ENCODE peak calls at places on chromosome 1, in four cellular contexts. One of them, this sample, is unnamed.

GRCh38 chr1:60133848-60134247 is 60.3 kb upstream of the C1orf87 start:
- DNase-seq in kidney epithelial cell: peak
- DNase-seq in fibroblast of villous mesenchyme: peak
- DNase-seq in choroid plexus epithelial cell: peak
- DNase-seq in this sample: peak

GRCh38 chr1:222325506-222325905 is 222.4 kb downstream of the HHIPL2 start:
- DNase-seq in kidney epithelial cell: no peak
- DNase-seq in fibroblast of villous mesenchyme: no peak
- DNase-seq in choroid plexus epithelial cell: no peak
- DNase-seq in this sample: no peak

GRCh38 chr1:53316058-53316741 is 11.7 kb downstream of the LRP8 start:
- DNase-seq in kidney epithelial cell: no peak
- DNase-seq in fibroblast of villous mesenchyme: peak
- DNase-seq in choroid plexus epithelial cell: peak
- DNase-seq in this sample: no peak

GRCh38 chr1:91749690-91750335 is 136.1 kb downstream of the TGFBR3 start:
- DNase-seq in kidney epithelial cell: no peak
- DNase-seq in fibroblast of villous mesenchyme: no peak
- DNase-seq in choroid plexus epithelial cell: no peak
- DNase-seq in this sample: no peak

GRCh38 chr1:209808059-209808494 is 2.1 kb upstream of the IRF6 start:
- DNase-seq in kidney epithelial cell: peak
- DNase-seq in fibroblast of villous mesenchyme: peak
- DNase-seq in choroid plexus epithelial cell: peak
- DNase-seq in this sample: peak

GRCh38 chr1:197862221-197862620 is 40.2 kb upstream of the C1orf53 start:
- DNase-seq in kidney epithelial cell: no peak
- DNase-seq in fibroblast of villous mesenchyme: peak
- DNase-seq in choroid plexus epithelial cell: no peak
- DNase-seq in this sample: no peak

GRCh38 chr1:186187601-186188000 is 187.5 kb downstream of the TPR start:
- DNase-seq in kidney epithelial cell: peak
- DNase-seq in fibroblast of villous mesenchyme: no peak
- DNase-seq in choroid plexus epithelial cell: no peak
- DNase-seq in this sample: no peak

GRCh38 chr1:204466416-204467405 is 27.9 kb downstream of the PIK3C2B start:
- DNase-seq in kidney epithelial cell: no peak
- DNase-seq in fibroblast of villous mesenchyme: no peak
- DNase-seq in choroid plexus epithelial cell: no peak
- DNase-seq in this sample: no peak

GRCh38 chr1:29171089-29171488 is 10.6 kb downstream of the SRSF4 start:
- DNase-seq in kidney epithelial cell: no peak
- DNase-seq in fibroblast of villous mesenchyme: peak
- DNase-seq in choroid plexus epithelial cell: peak
- DNase-seq in this sample: peak

GRCh38 chr1:72282271-72282656 is at the start of gene NEGR1:
- DNase-seq in kidney epithelial cell: no peak
- DNase-seq in fibroblast of villous mesenchyme: peak
- DNase-seq in choroid plexus epithelial cell: peak
- DNase-seq in this sample: peak

GRCh38 chr1:72281637-72282270 is 585 bp downstream of the NEGR1 start:
- DNase-seq in kidney epithelial cell: no peak
- DNase-seq in fibroblast of villous mesenchyme: peak
- DNase-seq in choroid plexus epithelial cell: peak
- DNase-seq in this sample: peak

GRCh38 chr1:72284084-72284397 is 1.7 kb upstream of the NEGR1 start:
- DNase-seq in kidney epithelial cell: no peak
- DNase-seq in fibroblast of villous mesenchyme: no peak
- DNase-seq in choroid plexus epithelial cell: no peak
- DNase-seq in this sample: peak

GRCh38 chr1:72283204-72284083 is 1.1 kb upstream of the NEGR1 start:
- DNase-seq in kidney epithelial cell: no peak
- DNase-seq in fibroblast of villous mesenchyme: peak
- DNase-seq in choroid plexus epithelial cell: peak
- DNase-seq in this sample: peak

GRCh38 chr1:72282690-72283203 is 408 bp upstream of the NEGR1 start:
- DNase-seq in kidney epithelial cell: peak
- DNase-seq in fibroblast of villous mesenchyme: peak
- DNase-seq in choroid plexus epithelial cell: peak
- DNase-seq in this sample: peak
- TF ChIP-seq CTCF in kidney epithelial cell: no peak
- TF ChIP-seq CTCF in fibroblast of villous mesenchyme: peak
- TF ChIP-seq CTCF in choroid plexus epithelial cell: peak
- TF ChIP-seq CTCF in this sample: no peak

GRCh38 chr1:169053196-169053595 is 53.3 kb upstream of the ATP1B1 start:
- DNase-seq in kidney epithelial cell: no peak
- DNase-seq in fibroblast of villous mesenchyme: no peak
- DNase-seq in choroid plexus epithelial cell: no peak
- DNase-seq in this sample: no peak
- TF ChIP-seq CTCF in kidney epithelial cell: no peak
- TF ChIP-seq CTCF in fibroblast of villous mesenchyme: no peak
- TF ChIP-seq CTCF in choroid plexus epithelial cell: no peak
- TF ChIP-seq CTCF in this sample: no peak

DNA sequence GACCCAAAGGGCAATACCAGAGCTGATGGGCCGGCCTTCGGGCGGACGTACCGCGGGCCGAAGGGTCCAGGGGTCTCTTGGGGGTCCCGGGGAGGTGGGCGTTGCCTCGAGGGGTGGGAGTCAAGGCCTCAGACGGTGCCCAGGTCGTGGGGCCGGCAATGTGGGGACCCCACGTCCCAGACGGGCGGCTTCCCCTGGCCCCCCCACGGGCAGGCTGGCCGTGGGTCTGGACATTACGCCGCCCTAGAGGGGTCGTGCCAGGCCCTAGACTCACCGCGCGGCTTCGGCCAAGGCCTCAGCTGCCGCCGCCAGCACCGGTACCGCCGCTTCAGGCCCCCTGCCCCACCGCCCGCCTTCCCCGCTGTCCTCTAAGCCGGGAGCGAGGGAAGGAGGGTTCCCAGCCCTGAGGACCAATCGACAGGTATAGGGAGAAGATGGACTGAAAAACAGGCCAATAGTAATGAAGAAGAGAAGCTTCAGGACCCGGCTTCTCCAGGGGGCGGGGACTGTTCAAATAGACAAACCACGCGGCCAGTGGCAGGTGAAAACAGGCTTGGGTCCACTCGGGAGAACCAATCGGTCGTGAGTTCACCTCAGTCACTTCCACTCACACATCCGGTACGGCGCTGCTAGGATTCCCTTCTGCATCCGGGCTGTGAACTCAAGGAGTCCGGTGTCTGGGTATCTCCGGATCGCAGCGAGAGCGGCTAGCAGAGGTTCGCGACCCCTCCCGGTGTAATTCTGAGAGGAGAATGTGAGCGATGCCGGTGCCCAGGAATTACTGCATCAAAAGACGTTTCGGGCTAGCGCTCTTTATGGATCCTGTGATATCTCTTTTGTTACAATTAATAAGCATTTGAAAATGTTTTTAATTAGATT is at the start of gene MTOR:
- DNase-seq in kidney epithelial cell: peak
- DNase-seq in fibroblast of villous mesenchyme: peak
- DNase-seq in choroid plexus epithelial cell: peak
- DNase-seq in this sample: peak
- TF ChIP-seq CTCF in kidney epithelial cell: peak
- TF ChIP-seq CTCF in fibroblast of villous mesenchyme: no peak
- TF ChIP-seq CTCF in choroid plexus epithelial cell: peak
- TF ChIP-seq CTCF in this sample: peak

GRCh38 chr1:118247593-118247992 is 62.6 kb upstream of the SPAG17 start:
- DNase-seq in kidney epithelial cell: no peak
- DNase-seq in fibroblast of villous mesenchyme: no peak
- DNase-seq in choroid plexus epithelial cell: peak
- DNase-seq in this sample: peak
- TF ChIP-seq CTCF in kidney epithelial cell: peak
- TF ChIP-seq CTCF in fibroblast of villous mesenchyme: peak
- TF ChIP-seq CTCF in choroid plexus epithelial cell: peak
- TF ChIP-seq CTCF in this sample: peak

This sample was measured in fibroblast of mammary gland.